ENCODE peak calls at places on chromosomes 7 and 10, in nine cellular contexts. U is fibroblast of mammary gland; L is HuH-7; T is activated T-helper 1 cell treated with anti-CD3 and anti-CD28 coated beads, Interleukin-12 subunit alpha, Interleukin-12 subunit beta, Interleukin-2, Interleukin-4 antibody, amounts not matched to agents 30 ng/mL and 10 ng/mL and 1 ng/mL, durations not matched to agents 14 hours and 24 hours and 36 hours; F is GM23338; V is activated CD4-positive, alpha-beta T cell treated with anti-CD3 and anti-CD28 coated beads, Interleukin-2, amount 50 U/mL, for 48 hours; P is stimulated activated CD4-positive, alpha-beta T cell treated with anti-CD3 and anti-CD28 coated beads, Interleukin-4, amount 100 ng/mL, for 4 hours; Q is immature natural killer cell; X is stimulated activated naive CD4-positive, alpha-beta T cell. G is an unnamed sample.

GRCh38 chr10:122541541-122542002 is 19.0 kb upstream of the DMBT1 start:
- DNase-seq in U (peak; percentile 56), L (no peak), T (no peak), F (no peak), V (no peak), P (no peak), Q (no peak), X (no peak), G (no peak)

GRCh38 chr10:25536027-25536426 is 361.2 kb downstream of the GPR158 start:
- DNase-seq in U (no peak), L (no peak), T (no peak), F (no peak), V (no peak), P (no peak), Q (no peak), X (no peak), G (no peak)

GRCh38 chr10:100814751-100815474 is 69.5 kb downstream of the PAX2 start:
- DNase-seq in U (no peak), L (no peak), T (no peak), F (no peak), V (no peak), P (no peak), Q (no peak), X (no peak), G (no peak)

GRCh38 chr7:140051822-140052221 is 10.9 kb downstream of the PARP12 start:
- DNase-seq in U (no peak), L (no peak), T (no peak), F (no peak), V (no peak), P (no peak), Q (no peak), X (no peak), G (peak; percentile 10)

GRCh38 chr7:120695848-120696247 is 162.1 kb downstream of the TSPAN12 start:
- DNase-seq in U (peak; percentile 22), L (no peak), T (no peak), F (no peak), V (no peak), P (no peak), Q (no peak), X (no peak), G (no peak)

GRCh38 chr7:45978010-45978681 is 57.1 kb upstream of the IGFBP3 start:
- DNase-seq in U (peak; percentile 95), L (no peak), T (no peak), F (peak; percentile 41), V (peak; percentile 24), P (no peak), Q (no peak), X (no peak), G (no peak)

GRCh38 chr10:68871731-68872342 is 29.3 kb upstream of the DDX50 start:
- DNase-seq in U (peak; percentile 84), L (no peak), T (no peak), F (peak; percentile 38), V (no peak), P (no peak), Q (no peak), X (no peak), G (no peak)

GRCh38 chr10:100025528-100026070 is 15.9 kb upstream of the DNMBP start:
- DNase-seq in U (no peak), L (no peak), T (no peak), F (no peak), V (no peak), P (no peak), Q (no peak), X (no peak), G (no peak)

GRCh38 chr7:142785841-142786250 is 15.1 kb downstream of the PRSS2 start:
- DNase-seq in U (no peak), L (no peak), T (peak; percentile 72), F (no peak), V (peak; percentile 77), P (peak; percentile 84), Q (peak; percentile 93), X (peak; percentile 80), G (no peak)

GRCh38 chr10:32256613-32257437 is 90.1 kb downstream of the EPC1 start:
- DNase-seq in U (peak; percentile 61), L (peak; percentile 61), T (peak; percentile 48), F (peak; percentile 80), V (peak; percentile 84), P (peak; percentile 51), Q (peak; percentile 74), X (peak; percentile 43), G (peak; percentile 81)

GRCh38 chr10:75099952-75100763 is 11.3 kb upstream of the SAMD8 start:
- DNase-seq in U (peak; percentile 60), L (peak; percentile 84), T (peak; percentile 67), F (peak; percentile 91), V (peak; percentile 88), P (peak; percentile 64), Q (peak; percentile 76), X (peak; percentile 70), G (peak; percentile 67)

GRCh38 chr7:77247206-77247850 is 47.7 kb upstream of the FGL2 start:
- DNase-seq in U (peak; percentile 82), L (peak; percentile 23), T (peak; percentile 79), F (peak; percentile 94), V (peak; percentile 96), P (peak; percentile 78), Q (peak; percentile 79), X (peak; percentile 78), G (peak; percentile 62)

GRCh38 chr10:90742189-90742588 is 115.7 kb downstream of the HTR7 start:
- DNase-seq in U (peak; percentile 68), L (no peak), T (no peak), F (no peak), V (no peak), P (no peak), Q (no peak), X (no peak), G (peak; percentile 17)

GRCh38 chr10:113108180-113108835 is 158.3 kb downstream of the TCF7L2 start:
- DNase-seq in U (no peak), L (peak; percentile 62), T (no peak), F (peak; percentile 91), V (peak; percentile 52), P (no peak), Q (peak; percentile 9), X (no peak), G (peak; percentile 20)

GRCh38 chr7:149147730-149148653 is 739 bp downstream of the ZNF398 start:
- DNase-seq in U (peak; percentile 41), L (peak; percentile 57), T (peak; percentile 55), F (peak; percentile 54), V (peak; percentile 71), P (peak; percentile 68), Q (peak; percentile 74), X (peak; percentile 51), G (peak; percentile 14)

GRCh38 chr7:81013036-81013435 is 94.2 kb upstream of the SEMA3C start:
- DNase-seq in U (peak; percentile 78), L (no peak), T (no peak), F (peak; percentile 8), V (no peak), P (no peak), Q (no peak), X (no peak), G (no peak)

GRCh38 chr7:24504040-24504439 is 69.2 kb upstream of the PALS2 start:
- DNase-seq in U (no peak), L (no peak), T (no peak), F (no peak), V (no peak), P (no peak), Q (no peak), X (no peak), G (no peak)

GRCh38 chr10:6912424-6912823 is 332.3 kb upstream of the PRKCQ start:
- DNase-seq in U (peak; percentile 30), L (no peak), T (no peak), F (no peak), V (no peak), P (no peak), Q (no peak), X (no peak), G (no peak)

GRCh38 chr7:23335621-23336020 is 36.5 kb downstream of the MALSU1 start:
- DNase-seq in U (no peak), L (no peak), T (no peak), F (no peak), V (no peak), P (no peak), Q (no peak), X (no peak), G (no peak)

GRCh38 chr7:3112499-3113134 is 69.0 kb upstream of the CARD11 start:
- DNase-seq in U (no peak), L (no peak), T (peak; percentile 37), F (no peak), V (peak; percentile 51), P (no peak), Q (peak; percentile 71), X (no peak), G (no peak)

GRCh38 chr7:57198801-57199200 is 66.6 kb upstream of the ZNF479 start:
- DNase-seq in U (no peak), L (no peak), T (no peak), F (no peak), V (no peak), P (no peak), Q (no peak), X (no peak), G (no peak)

GRCh38 chr10:5811387-5811821 is 1.8 kb downstream of the GDI2 start:
- DNase-seq in U (peak; percentile 65), L (no peak), T (no peak), F (peak; percentile 39), V (no peak), P (no peak), Q (no peak), X (no peak), G (peak; percentile 16)

GRCh38 chr10:103493911-103494877 is 689 bp downstream of the NEURL1 start:
- DNase-seq in U (no peak), L (no peak), T (peak; percentile 36), F (peak; percentile 64), V (peak; percentile 40), P (no peak), Q (peak; percentile 31), X (no peak), G (no peak)

GRCh38 chr10:59817806-59818205 is 64.6 kb upstream of the MRLN start:
- DNase-seq in U (peak; percentile 41), L (no peak), T (no peak), F (no peak), V (no peak), P (no peak), Q (peak; percentile 3), X (no peak), G (peak; percentile 82)

GRCh38 chr10:110576220-110576619 is 8.7 kb downstream of the SMC3 start:
- DNase-seq in U (peak; percentile 90), L (no peak), T (no peak), F (no peak), V (no peak), P (no peak), Q (no peak), X (no peak), G (no peak)